ENCODE peak calls at places on chromosomes 2 and 18, in six cellular contexts. F is HL-60, W is body of pancreas, N is GM23338, O is A549, T is K562. K is an unnamed sample.

GRCh38 chr2:114160263-114161001 is 270.5 kb downstream of the ACTR3 start:
- DNase-seq in F (no peak), W (peak; percentile 36), N (no peak), O (peak; percentile 7), T (no peak), K (no peak)

GRCh38 chr2:201228912-201229290 is 31.4 kb upstream of the CASP8 start:
- DNase-seq in F (no peak), W (no peak), N (no peak), O (no peak), T (peak; percentile 13), K (no peak)

GRCh38 chr2:156753766-156754165 is 317.6 kb downstream of the GPD2 start:
- DNase-seq in F (no peak), W (no peak), N (no peak), O (no peak), T (no peak), K (no peak)

GRCh38 chr2:16389611-16390010 is 276.0 kb downstream of the CYRIA start:
- DNase-seq in F (no peak), W (no peak), N (no peak), O (no peak), T (no peak), K (no peak)

GRCh38 chr2:73257425-73258125 is 23.5 kb downstream of the CCT7 start:
- DNase-seq in F (peak; percentile 64), W (peak; percentile 32), N (no peak), O (no peak), T (no peak), K (no peak)

GRCh38 chr18:70840649-70841048 is 551.8 kb downstream of the SOCS6 start:
- DNase-seq in F (no peak), W (no peak), N (no peak), O (no peak), T (no peak), K (no peak)

GRCh38 chr2:157751462-157752058 is 122.9 kb upstream of the ACVR1C start:
- DNase-seq in F (no peak), W (peak; percentile 66), N (peak; percentile 72), O (peak; percentile 6), T (peak; percentile 26), K (peak; percentile 47)

GRCh38 chr2:85761512-85761944 is 7.7 kb downstream of the ATOH8 start:
- DNase-seq in F (no peak), W (no peak), N (no peak), O (no peak), T (no peak), K (no peak)

GRCh38 chr2:151343073-151343472 is 14.3 kb upstream of the TNFAIP6 start:
- DNase-seq in F (no peak), W (no peak), N (no peak), O (no peak), T (no peak), K (no peak)

GRCh38 chr2:241950413-241950863 is 80.9 kb downstream of the RTP5 start:
- DNase-seq in F (no peak), W (no peak), N (no peak), O (no peak), T (no peak), K (no peak)

GRCh38 chr2:103773884-103774283 is 1012.1 kb downstream of the TMEM182 start:
- DNase-seq in F (no peak), W (no peak), N (peak; percentile 15), O (no peak), T (no peak), K (no peak)

GRCh38 chr2:62145478-62146100 is 50.3 kb upstream of the B3GNT2 start:
- DNase-seq in F (no peak), W (no peak), N (no peak), O (no peak), T (no peak), K (no peak)

GRCh38 chr2:74498500-74499268 is 719 bp downstream of the LBX2 start:
- DNase-seq in F (no peak), W (no peak), N (peak; percentile 88), O (peak; percentile 32), T (no peak), K (no peak)

GRCh38 chr2:162067596-162067995 is 6.4 kb downstream of the DPP4 start:
- DNase-seq in F (no peak), W (no peak), N (no peak), O (no peak), T (no peak), K (no peak)

GRCh38 chr2:69750246-69750645 is 8.3 kb downstream of the ANXA4 start:
- DNase-seq in F (no peak), W (no peak), N (no peak), O (no peak), T (no peak), K (no peak)

GRCh38 chr18:7899078-7899477 is 332.0 kb downstream of the PTPRM start:
- DNase-seq in F (no peak), W (no peak), N (no peak), O (no peak), T (no peak), K (no peak)

GRCh38 chr2:236642584-236643291 is 73.1 kb downstream of the ACKR3 start:
- DNase-seq in F (no peak), W (peak; percentile 57), N (peak; percentile 54), O (peak; percentile 71), T (no peak), K (no peak)

GRCh38 chr18:3012306-3012919 is 531 bp downstream of the LPIN2 start:
- DNase-seq in F (no peak), W (peak; percentile 41), N (peak; percentile 67), O (peak; percentile 7), T (peak; percentile 82), K (peak; percentile 51)

GRCh38 chr18:61995547-61996062 is 102.8 kb upstream of the RNF152 start:
- DNase-seq in F (no peak), W (no peak), N (no peak), O (no peak), T (no peak), K (no peak)

GRCh38 chr2:148523315-148523714 is 121.2 kb upstream of the EPC2 start:
- DNase-seq in F (no peak), W (no peak), N (peak; percentile 56), O (no peak), T (no peak), K (no peak)

GRCh38 chr2:181953773-181954537 is 31.7 kb upstream of the PPP1R1C start:
- DNase-seq in F (peak; percentile 15), W (peak; percentile 74), N (peak; percentile 95), O (peak; percentile 75), T (peak; percentile 67), K (peak; percentile 74)

GRCh38 chr2:211157211-211157610 is 600.8 kb downstream of the CPS1 start:
- DNase-seq in F (no peak), W (no peak), N (no peak), O (no peak), T (no peak), K (no peak)

GRCh38 chr2:20599861-20600461 is 50.9 kb downstream of the HS1BP3 start:
- DNase-seq in F (no peak), W (peak; percentile 10), N (no peak), O (no peak), T (no peak), K (peak; percentile 58)

GRCh38 chr2:2832657-2833056 is 501.6 kb upstream of the MYT1L start:
- DNase-seq in F (no peak), W (no peak), N (no peak), O (no peak), T (no peak), K (no peak)

GRCh38 chr2:1591461-1591770 is 152.9 kb downstream of the PXDN start:
- DNase-seq in F (no peak), W (no peak), N (no peak), O (no peak), T (no peak), K (no peak)

GRCh38 chr2:17319090-17319489 is 199.2 kb downstream of the RAD51AP2 start:
- DNase-seq in F (no peak), W (no peak), N (no peak), O (no peak), T (no peak), K (no peak)

GRCh38 chr2:74938264-74938663 is 20.2 kb upstream of the POLE4 start:
- DNase-seq in F (no peak), W (no peak), N (no peak), O (no peak), T (no peak), K (no peak)

GRCh38 chr18:10949655-10950054 is 199.7 kb downstream of the PIEZO2 start:
- DNase-seq in F (no peak), W (no peak), N (no peak), O (no peak), T (no peak), K (no peak)

DNA sequence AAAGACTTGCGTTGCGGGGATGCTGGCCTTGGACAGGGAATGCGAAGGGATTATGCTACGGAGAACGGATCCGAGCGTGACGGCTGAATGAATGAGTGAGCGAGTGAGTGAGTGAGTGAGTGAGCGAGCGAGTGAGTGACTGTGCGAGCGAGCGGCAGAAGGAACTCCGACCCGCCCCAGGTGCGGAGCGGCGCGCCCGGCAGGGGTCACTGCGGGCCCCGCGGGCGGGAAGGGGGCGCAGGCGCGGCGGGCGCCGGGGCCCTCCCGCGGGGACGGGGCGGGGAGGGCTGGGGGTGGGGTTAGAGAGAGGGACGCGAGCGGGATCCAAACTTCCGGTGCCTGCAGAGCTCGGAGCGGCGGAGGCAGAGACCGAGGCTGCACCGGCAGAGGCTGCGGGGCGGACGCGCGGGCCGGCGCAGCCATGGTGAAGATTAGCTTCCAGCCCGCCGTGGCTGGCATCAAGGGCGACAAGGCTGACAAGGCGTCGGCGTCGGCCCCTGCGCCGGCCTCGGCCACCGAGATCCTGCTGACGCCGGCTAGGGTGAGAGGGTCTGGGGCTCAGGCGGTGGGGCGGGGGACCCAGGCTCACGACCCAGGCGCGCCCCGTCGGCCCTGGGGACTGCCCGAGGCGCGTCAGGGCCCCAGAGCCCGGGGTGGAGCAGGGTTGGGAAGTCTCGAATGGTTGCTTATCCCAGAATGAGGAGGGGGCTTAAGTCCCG is at the start of gene ITM2C:
- DNase-seq in F (peak; percentile 58), W (peak; percentile 72), N (peak; percentile 82), O (peak; percentile 65), T (peak; percentile 93), K (peak; percentile 84)
- H3K27ac ChIP-seq in F (peak within 1 kb of the TSS; percentile 63), W (peak within 1 kb of the TSS; percentile 45), N (peak within 1 kb of the TSS; percentile 97), O (peak within 1 kb of the TSS; percentile 91), T (peak within 1 kb of the TSS; percentile 46), K (peak within 1 kb of the TSS; percentile 88)

GRCh38 chr2:35347561-35347960 is 1008.0 kb upstream of the CRIM1 start:
- DNase-seq in F (no peak), W (no peak), N (no peak), O (no peak), T (no peak), K (no peak)
- TF ChIP-seq CTCF in F (no peak), W (no peak), N (no peak), O (no peak), T (no peak), K (no peak)

GRCh38 chr2:160408575-160409291 is 84.9 kb downstream of the RBMS1 start:
- DNase-seq in F (no peak), W (no peak), N (peak; percentile 65), O (peak; percentile 38), T (no peak), K (no peak)
- H3K4me3 ChIP-seq in F (no peak overlapping the region), W (no peak overlapping the region), N (peak overlapping the region; percentile 62), O (peak overlapping the region; percentile 77), T (no peak overlapping the region), K (no peak overlapping the region)

DNA sequence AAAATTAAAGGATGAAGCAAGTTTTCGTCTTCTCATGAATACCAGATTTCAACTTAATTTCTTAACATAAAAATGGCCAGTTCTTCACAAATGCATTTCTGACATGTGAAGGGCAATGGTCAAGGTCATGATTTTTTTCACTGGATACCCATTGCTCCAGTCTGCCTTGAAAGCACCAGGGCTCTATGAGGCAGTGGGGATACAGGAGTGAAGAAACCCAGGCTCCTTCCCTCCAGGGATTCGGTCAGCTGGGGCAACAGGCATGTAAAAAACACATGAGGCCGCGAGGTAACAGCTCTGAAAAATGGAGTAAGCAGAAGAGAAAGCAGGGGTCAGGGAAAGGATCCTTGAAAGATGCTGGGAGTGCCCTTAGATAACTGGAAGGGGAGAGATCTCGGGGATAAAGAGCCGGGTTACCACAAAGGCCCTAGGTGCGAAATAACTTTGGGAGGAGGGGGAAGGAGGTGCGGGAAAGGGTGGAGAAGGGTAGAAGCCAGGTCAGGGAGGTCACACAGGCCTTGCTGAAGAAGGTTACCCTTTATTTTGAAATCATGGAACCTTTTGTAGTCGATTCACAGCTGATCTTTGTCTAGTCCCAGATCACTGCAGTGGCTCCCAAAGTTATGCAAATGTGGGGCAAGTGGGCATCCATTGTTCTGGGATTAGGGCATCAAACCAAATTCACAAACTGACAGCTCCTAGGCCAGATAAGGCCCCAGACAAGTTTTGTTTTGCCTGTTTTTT is 5.2 kb upstream of the SPRED2 start:
- DNase-seq in F (no peak), W (no peak), N (peak; percentile 77), O (no peak), T (peak; percentile 20), K (no peak)
- H3K27ac ChIP-seq in F (peak overlapping the region; percentile 89), W (peak overlapping the region; percentile 100), N (no peak overlapping the region), O (peak overlapping the region; percentile 97), T (peak overlapping the region; percentile 94), K (no peak overlapping the region)